ENCODE peak calls at places on chromosomes 2 and 18, in seven cellular contexts. One of them, this sample, is unnamed.

GRCh38 chr2:127657232-127657595 is 11.3 kb downstream of the GPR17 start:
- DNase-seq in transverse colon: no peak
- DNase-seq in HTR-8/SVneo: no peak
- DNase-seq in IMR-90: no peak
- DNase-seq in NCI-H2081: no peak
- DNase-seq in HS-27A: no peak
- DNase-seq in EH: no peak
- DNase-seq in this sample: no peak

GRCh38 chr2:108363048-108363899 is 14.5 kb upstream of the SULT1C4 start:
- DNase-seq in transverse colon: no peak
- DNase-seq in HTR-8/SVneo: no peak
- DNase-seq in IMR-90: no peak
- DNase-seq in NCI-H2081: no peak
- DNase-seq in HS-27A: no peak
- DNase-seq in EH: no peak
- DNase-seq in this sample: no peak

GRCh38 chr18:28078298-28078697 is 98.6 kb downstream of the CDH2 start:
- DNase-seq in transverse colon: no peak
- DNase-seq in HTR-8/SVneo: no peak
- DNase-seq in IMR-90: no peak
- DNase-seq in NCI-H2081: no peak
- DNase-seq in HS-27A: no peak
- DNase-seq in EH: no peak
- DNase-seq in this sample: no peak

GRCh38 chr2:105778344-105778607 is 33.6 kb downstream of the NCK2 start:
- DNase-seq in transverse colon: no peak
- DNase-seq in HTR-8/SVneo: no peak
- DNase-seq in IMR-90: no peak
- DNase-seq in NCI-H2081: no peak
- DNase-seq in HS-27A: no peak
- DNase-seq in EH: no peak
- DNase-seq in this sample: no peak

GRCh38 chr2:106886916-106887758 is 1.2 kb upstream of the ST6GAL2 start:
- DNase-seq in transverse colon: peak; percentile 32
- DNase-seq in HTR-8/SVneo: no peak
- DNase-seq in IMR-90: no peak
- DNase-seq in NCI-H2081: peak; percentile 79
- DNase-seq in HS-27A: peak; percentile 27
- DNase-seq in EH: no peak
- DNase-seq in this sample: peak; percentile 91

GRCh38 chr2:232001073-232001472 is 39.6 kb downstream of the DIS3L2 start:
- DNase-seq in transverse colon: no peak
- DNase-seq in HTR-8/SVneo: no peak
- DNase-seq in IMR-90: no peak
- DNase-seq in NCI-H2081: no peak
- DNase-seq in HS-27A: no peak
- DNase-seq in EH: no peak
- DNase-seq in this sample: no peak

GRCh38 chr2:239657992-239658391 is 257.2 kb upstream of the HDAC4 start:
- DNase-seq in transverse colon: no peak
- DNase-seq in HTR-8/SVneo: no peak
- DNase-seq in IMR-90: no peak
- DNase-seq in NCI-H2081: no peak
- DNase-seq in HS-27A: no peak
- DNase-seq in EH: no peak
- DNase-seq in this sample: no peak

GRCh38 chr2:160736629-160737028 is 243.0 kb upstream of the RBMS1 start:
- DNase-seq in transverse colon: no peak
- DNase-seq in HTR-8/SVneo: peak; percentile 45
- DNase-seq in IMR-90: peak; percentile 66
- DNase-seq in NCI-H2081: no peak
- DNase-seq in HS-27A: no peak
- DNase-seq in EH: peak; percentile 89
- DNase-seq in this sample: peak; percentile 4

GRCh38 chr2:101432411-101433181 is 42.3 kb downstream of the RFX8 start:
- DNase-seq in transverse colon: no peak
- DNase-seq in HTR-8/SVneo: no peak
- DNase-seq in IMR-90: peak; percentile 19
- DNase-seq in NCI-H2081: no peak
- DNase-seq in HS-27A: no peak
- DNase-seq in EH: peak; percentile 59
- DNase-seq in this sample: no peak

GRCh38 chr18:72419914-72420313 is 124.2 kb downstream of the CBLN2 start:
- DNase-seq in transverse colon: no peak
- DNase-seq in HTR-8/SVneo: no peak
- DNase-seq in IMR-90: no peak
- DNase-seq in NCI-H2081: no peak
- DNase-seq in HS-27A: no peak
- DNase-seq in EH: peak; percentile 61
- DNase-seq in this sample: no peak

GRCh38 chr2:200193331-200193730 is 113.2 kb upstream of the SPATS2L start:
- DNase-seq in transverse colon: no peak
- DNase-seq in HTR-8/SVneo: no peak
- DNase-seq in IMR-90: no peak
- DNase-seq in NCI-H2081: no peak
- DNase-seq in HS-27A: no peak
- DNase-seq in EH: no peak
- DNase-seq in this sample: no peak

GRCh38 chr2:216574046-216574445 is 59.2 kb upstream of the IGFBP2 start:
- DNase-seq in transverse colon: no peak
- DNase-seq in HTR-8/SVneo: no peak
- DNase-seq in IMR-90: peak; percentile 31
- DNase-seq in NCI-H2081: no peak
- DNase-seq in HS-27A: no peak
- DNase-seq in EH: peak; percentile 75
- DNase-seq in this sample: no peak

GRCh38 chr18:48356909-48357631 is 52.1 kb downstream of the ZBTB7C start:
- DNase-seq in transverse colon: no peak
- DNase-seq in HTR-8/SVneo: no peak
- DNase-seq in IMR-90: no peak
- DNase-seq in NCI-H2081: no peak
- DNase-seq in HS-27A: no peak
- DNase-seq in EH: no peak
- DNase-seq in this sample: no peak

GRCh38 chr2:220787251-220787650 is 784.9 kb downstream of the EPHA4 start:
- DNase-seq in transverse colon: no peak
- DNase-seq in HTR-8/SVneo: peak; percentile 3
- DNase-seq in IMR-90: no peak
- DNase-seq in NCI-H2081: no peak
- DNase-seq in HS-27A: no peak
- DNase-seq in EH: peak; percentile 64
- DNase-seq in this sample: no peak

GRCh38 chr18:79191956-79192355 is 122.8 kb downstream of the ATP9B start:
- DNase-seq in transverse colon: no peak
- DNase-seq in HTR-8/SVneo: no peak
- DNase-seq in IMR-90: no peak
- DNase-seq in NCI-H2081: no peak
- DNase-seq in HS-27A: no peak
- DNase-seq in EH: no peak
- DNase-seq in this sample: no peak

GRCh38 chr2:160246356-160246755 is 46.3 kb upstream of the ITGB6 start:
- DNase-seq in transverse colon: no peak
- DNase-seq in HTR-8/SVneo: no peak
- DNase-seq in IMR-90: peak; percentile 63
- DNase-seq in NCI-H2081: no peak
- DNase-seq in HS-27A: no peak
- DNase-seq in EH: peak; percentile 47
- DNase-seq in this sample: no peak

GRCh38 chr2:178629463-178629862 is 149.2 kb downstream of the PLEKHA3 start:
- DNase-seq in transverse colon: no peak
- DNase-seq in HTR-8/SVneo: no peak
- DNase-seq in IMR-90: no peak
- DNase-seq in NCI-H2081: no peak
- DNase-seq in HS-27A: no peak
- DNase-seq in EH: no peak
- DNase-seq in this sample: no peak

GRCh38 chr2:68320118-68320641 is 431 bp upstream of the CNRIP1 start:
- DNase-seq in transverse colon: no peak
- DNase-seq in HTR-8/SVneo: no peak
- DNase-seq in IMR-90: no peak
- DNase-seq in NCI-H2081: peak; percentile 52
- DNase-seq in HS-27A: no peak
- DNase-seq in EH: no peak
- DNase-seq in this sample: peak; percentile 72

GRCh38 chr2:40592223-40592622 is 140.3 kb upstream of the SLC8A1 start:
- DNase-seq in transverse colon: no peak
- DNase-seq in HTR-8/SVneo: no peak
- DNase-seq in IMR-90: no peak
- DNase-seq in NCI-H2081: no peak
- DNase-seq in HS-27A: no peak
- DNase-seq in EH: no peak
- DNase-seq in this sample: no peak

GRCh38 chr18:36412778-36413177 is 115.3 kb downstream of the FHOD3 start:
- DNase-seq in transverse colon: no peak
- DNase-seq in HTR-8/SVneo: no peak
- DNase-seq in IMR-90: no peak
- DNase-seq in NCI-H2081: no peak
- DNase-seq in HS-27A: no peak
- DNase-seq in EH: peak; percentile 46
- DNase-seq in this sample: no peak

GRCh38 chr2:88239781-88240180 is 69.6 kb downstream of the THNSL2 start:
- DNase-seq in transverse colon: no peak
- DNase-seq in HTR-8/SVneo: no peak
- DNase-seq in IMR-90: no peak
- DNase-seq in NCI-H2081: no peak
- DNase-seq in HS-27A: no peak
- DNase-seq in EH: no peak
- DNase-seq in this sample: no peak

GRCh38 chr2:85393836-85394235 is 16.3 kb downstream of the CAPG start:
- DNase-seq in transverse colon: no peak
- DNase-seq in HTR-8/SVneo: no peak
- DNase-seq in IMR-90: peak; percentile 36
- DNase-seq in NCI-H2081: no peak
- DNase-seq in HS-27A: no peak
- DNase-seq in EH: peak; percentile 45
- DNase-seq in this sample: no peak

GRCh38 chr2:235171511-235172130 is 219.8 kb downstream of the SH3BP4 start:
- DNase-seq in transverse colon: no peak
- DNase-seq in HTR-8/SVneo: peak; percentile 33
- DNase-seq in IMR-90: peak; percentile 81
- DNase-seq in NCI-H2081: no peak
- DNase-seq in HS-27A: no peak
- DNase-seq in EH: peak; percentile 94
- DNase-seq in this sample: no peak

GRCh38 chr2:35294636-35295263 is 1060.8 kb upstream of the CRIM1 start:
- DNase-seq in transverse colon: no peak
- DNase-seq in HTR-8/SVneo: no peak
- DNase-seq in IMR-90: no peak
- DNase-seq in NCI-H2081: no peak
- DNase-seq in HS-27A: no peak
- DNase-seq in EH: no peak
- DNase-seq in this sample: no peak

GRCh38 chr2:155250800-155251199 is 552.3 kb downstream of the KCNJ3 start:
- DNase-seq in transverse colon: no peak
- DNase-seq in HTR-8/SVneo: peak; percentile 8
- DNase-seq in IMR-90: no peak
- DNase-seq in NCI-H2081: peak; percentile 30
- DNase-seq in HS-27A: no peak
- DNase-seq in EH: peak; percentile 1
- DNase-seq in this sample: peak; percentile 22